ENCODE peak calls at places on chromosomes 4 and X, in eight cellular contexts. One of them, this sample, is unnamed.

GRCh38 chrX:41561045-41561444 is 113.9 kb downstream of the NYX start:
- DNase-seq in fibroblast of lung: peak; percentile 91
- DNase-seq in HL-60: no peak
- DNase-seq in mucosa of descending colon: no peak
- DNase-seq in GM13976: peak; percentile 41
- DNase-seq in HFFc6: peak; percentile 62
- DNase-seq in astrocyte of the cerebellum: peak; percentile 71
- DNase-seq in heart left ventricle: peak; percentile 19
- DNase-seq in this sample: peak; percentile 60

GRCh38 chr4:121050251-121050650 is 22.1 kb downstream of the NDNF start:
- DNase-seq in HFFc6: no peak
- DNase-seq in astrocyte of the cerebellum: no peak
- DNase-seq in mucosa of descending colon: no peak
- DNase-seq in fibroblast of lung: peak; percentile 4
- DNase-seq in HL-60: no peak
- DNase-seq in GM13976: no peak
- DNase-seq in heart left ventricle: no peak
- DNase-seq in this sample: no peak

GRCh38 chr4:38495481-38495880 is 168.5 kb upstream of the KLF3 start:
- DNase-seq in heart left ventricle: no peak
- DNase-seq in mucosa of descending colon: no peak
- DNase-seq in fibroblast of lung: no peak
- DNase-seq in HL-60: no peak
- DNase-seq in GM13976: no peak
- DNase-seq in HFFc6: no peak
- DNase-seq in astrocyte of the cerebellum: no peak
- DNase-seq in this sample: no peak

GRCh38 chr4:82620126-82620525 is 58.3 kb upstream of the TMEM150C start:
- DNase-seq in HL-60: no peak
- DNase-seq in mucosa of descending colon: no peak
- DNase-seq in HFFc6: no peak
- DNase-seq in astrocyte of the cerebellum: no peak
- DNase-seq in fibroblast of lung: no peak
- DNase-seq in GM13976: no peak
- DNase-seq in heart left ventricle: no peak
- DNase-seq in this sample: no peak

GRCh38 chrX:154051210-154051810 is 31.6 kb upstream of the IRAK1 start:
- DNase-seq in heart left ventricle: peak; percentile 61
- DNase-seq in mucosa of descending colon: no peak
- DNase-seq in HL-60: no peak
- DNase-seq in GM13976: peak; percentile 73
- DNase-seq in fibroblast of lung: peak; percentile 43
- DNase-seq in astrocyte of the cerebellum: peak; percentile 50
- DNase-seq in HFFc6: peak; percentile 28
- DNase-seq in this sample: peak; percentile 81

GRCh38 chrX:66731398-66731797 is 92.5 kb upstream of the EDA2R start:
- DNase-seq in mucosa of descending colon: no peak
- DNase-seq in GM13976: peak; percentile 27
- DNase-seq in heart left ventricle: no peak
- DNase-seq in HL-60: peak; percentile 4
- DNase-seq in HFFc6: peak; percentile 50
- DNase-seq in fibroblast of lung: peak; percentile 20
- DNase-seq in astrocyte of the cerebellum: peak; percentile 12
- DNase-seq in this sample: no peak

GRCh38 chr4:122917731-122918130 is 4.7 kb downstream of the NUDT6 start:
- DNase-seq in fibroblast of lung: peak; percentile 70
- DNase-seq in mucosa of descending colon: no peak
- DNase-seq in astrocyte of the cerebellum: no peak
- DNase-seq in HL-60: no peak
- DNase-seq in heart left ventricle: no peak
- DNase-seq in HFFc6: no peak
- DNase-seq in GM13976: no peak
- DNase-seq in this sample: no peak

GRCh38 chr4:144562019-144562740 is 83.8 kb upstream of the HHIP start:
- DNase-seq in GM13976: no peak
- DNase-seq in HFFc6: no peak
- DNase-seq in mucosa of descending colon: no peak
- DNase-seq in heart left ventricle: no peak
- DNase-seq in HL-60: no peak
- DNase-seq in astrocyte of the cerebellum: no peak
- DNase-seq in fibroblast of lung: no peak
- DNase-seq in this sample: no peak

GRCh38 chrX:111823068-111823467 is 52.9 kb upstream of the TRPC5OS start:
- DNase-seq in HFFc6: no peak
- DNase-seq in GM13976: peak; percentile 13
- DNase-seq in mucosa of descending colon: no peak
- DNase-seq in heart left ventricle: no peak
- DNase-seq in HL-60: no peak
- DNase-seq in fibroblast of lung: no peak
- DNase-seq in astrocyte of the cerebellum: no peak
- DNase-seq in this sample: no peak

GRCh38 chr4:103052779-103053178 is 23.8 kb downstream of the SLC9B2 start:
- DNase-seq in mucosa of descending colon: no peak
- DNase-seq in astrocyte of the cerebellum: no peak
- DNase-seq in fibroblast of lung: no peak
- DNase-seq in heart left ventricle: no peak
- DNase-seq in GM13976: no peak
- DNase-seq in HFFc6: no peak
- DNase-seq in HL-60: no peak
- DNase-seq in this sample: no peak

GRCh38 chr4:2378898-2379297 is 39.5 kb downstream of the ZFYVE28 start:
- DNase-seq in mucosa of descending colon: no peak
- DNase-seq in fibroblast of lung: no peak
- DNase-seq in astrocyte of the cerebellum: no peak
- DNase-seq in HFFc6: no peak
- DNase-seq in HL-60: no peak
- DNase-seq in GM13976: no peak
- DNase-seq in heart left ventricle: no peak
- DNase-seq in this sample: no peak

GRCh38 chr4:169484485-169484884 is 127.9 kb downstream of the NEK1 start:
- DNase-seq in GM13976: no peak
- DNase-seq in heart left ventricle: no peak
- DNase-seq in astrocyte of the cerebellum: peak; percentile 2
- DNase-seq in HFFc6: no peak
- DNase-seq in fibroblast of lung: peak; percentile 8
- DNase-seq in HL-60: no peak
- DNase-seq in mucosa of descending colon: no peak
- DNase-seq in this sample: no peak

GRCh38 chr4:33262809-33263208 is 2542.6 kb downstream of the PCDH7 start:
- DNase-seq in heart left ventricle: no peak
- DNase-seq in GM13976: no peak
- DNase-seq in astrocyte of the cerebellum: no peak
- DNase-seq in fibroblast of lung: peak; percentile 82
- DNase-seq in mucosa of descending colon: no peak
- DNase-seq in HL-60: no peak
- DNase-seq in HFFc6: peak; percentile 42
- DNase-seq in this sample: no peak

GRCh38 chrX:39869846-39870601 is 227.7 kb downstream of the BCOR start:
- DNase-seq in fibroblast of lung: peak; percentile 72
- DNase-seq in astrocyte of the cerebellum: no peak
- DNase-seq in mucosa of descending colon: no peak
- DNase-seq in HFFc6: peak; percentile 37
- DNase-seq in GM13976: no peak
- DNase-seq in HL-60: no peak
- DNase-seq in heart left ventricle: no peak
- DNase-seq in this sample: peak; percentile 86

GRCh38 chrX:17375631-17376380 is 806 bp downstream of the NHS start:
- DNase-seq in HL-60: no peak
- DNase-seq in HFFc6: peak; percentile 32
- DNase-seq in GM13976: peak; percentile 9
- DNase-seq in astrocyte of the cerebellum: no peak
- DNase-seq in heart left ventricle: peak; percentile 15
- DNase-seq in mucosa of descending colon: peak; percentile 53
- DNase-seq in fibroblast of lung: peak; percentile 43
- DNase-seq in this sample: no peak

GRCh38 chr4:85701881-85702321 is 227.0 kb downstream of the ARHGAP24 start:
- DNase-seq in HFFc6: no peak
- DNase-seq in HL-60: no peak
- DNase-seq in astrocyte of the cerebellum: no peak
- DNase-seq in GM13976: peak; percentile 36
- DNase-seq in mucosa of descending colon: no peak
- DNase-seq in fibroblast of lung: no peak
- DNase-seq in heart left ventricle: no peak
- DNase-seq in this sample: no peak

GRCh38 chrX:11148401-11148800 is 37.3 kb downstream of the HCCS start:
- DNase-seq in fibroblast of lung: no peak
- DNase-seq in astrocyte of the cerebellum: no peak
- DNase-seq in GM13976: no peak
- DNase-seq in mucosa of descending colon: no peak
- DNase-seq in heart left ventricle: no peak
- DNase-seq in HFFc6: no peak
- DNase-seq in HL-60: no peak
- DNase-seq in this sample: no peak

GRCh38 chr4:38194202-38194601 is 234.0 kb downstream of the PTTG2 start:
- DNase-seq in fibroblast of lung: no peak
- DNase-seq in mucosa of descending colon: no peak
- DNase-seq in astrocyte of the cerebellum: no peak
- DNase-seq in GM13976: no peak
- DNase-seq in heart left ventricle: no peak
- DNase-seq in HL-60: no peak
- DNase-seq in HFFc6: no peak
- DNase-seq in this sample: no peak

GRCh38 chr4:94406668-94407437 is 44.9 kb upstream of the PDLIM5 start:
- DNase-seq in astrocyte of the cerebellum: peak; percentile 89
- DNase-seq in fibroblast of lung: peak; percentile 78
- DNase-seq in GM13976: peak; percentile 36
- DNase-seq in HFFc6: peak; percentile 67
- DNase-seq in HL-60: no peak
- DNase-seq in mucosa of descending colon: no peak
- DNase-seq in heart left ventricle: peak; percentile 79
- DNase-seq in this sample: peak; percentile 81

GRCh38 chr4:11632488-11632887 is 203.8 kb upstream of the HS3ST1 start:
- DNase-seq in heart left ventricle: no peak
- DNase-seq in astrocyte of the cerebellum: no peak
- DNase-seq in HFFc6: no peak
- DNase-seq in HL-60: no peak
- DNase-seq in fibroblast of lung: no peak
- DNase-seq in GM13976: no peak
- DNase-seq in mucosa of descending colon: no peak
- DNase-seq in this sample: no peak

DNA sequence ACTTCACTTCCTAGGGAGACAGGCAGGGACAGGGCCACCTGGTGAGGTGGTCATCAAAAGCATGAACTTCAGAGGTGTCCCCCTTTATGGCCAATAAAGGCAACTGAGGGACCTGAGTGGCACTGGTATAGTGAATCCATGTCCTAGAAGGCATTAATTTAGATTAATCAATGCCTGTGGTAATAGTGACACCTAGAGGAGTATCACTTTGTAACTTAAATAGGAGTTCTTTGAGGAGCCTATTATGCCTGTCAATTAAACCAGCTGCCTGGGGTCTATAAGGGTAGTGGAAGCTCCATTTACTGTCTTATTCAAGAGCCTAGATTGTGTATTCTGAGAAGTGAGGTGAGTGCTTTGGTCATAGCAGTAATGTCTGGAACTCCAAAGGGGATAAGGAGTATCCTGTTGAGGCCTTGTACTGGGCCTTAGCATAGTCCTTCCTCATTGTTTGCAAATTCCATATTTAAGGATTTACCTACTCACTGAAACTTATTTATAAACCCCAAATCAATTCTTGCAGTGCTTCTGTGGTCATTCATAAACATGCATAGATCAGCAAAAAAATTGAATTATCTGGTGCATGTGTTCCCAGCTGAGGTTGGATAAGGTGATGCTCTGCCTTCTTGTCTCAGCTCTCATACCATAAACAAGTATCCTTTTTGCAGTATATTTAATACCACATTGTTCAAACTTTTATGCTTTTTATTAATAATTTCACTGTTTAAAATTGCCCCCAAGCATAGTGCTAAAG is 213.8 kb upstream of the RADX start:
- DNase-seq in HL-60: no peak
- DNase-seq in fibroblast of lung: no peak
- DNase-seq in heart left ventricle: no peak
- DNase-seq in astrocyte of the cerebellum: peak; percentile 13
- DNase-seq in HFFc6: no peak
- DNase-seq in GM13976: no peak
- DNase-seq in mucosa of descending colon: no peak
- DNase-seq in this sample: no peak
- TF ChIP-seq CTCF in HL-60: no peak
- TF ChIP-seq CTCF in fibroblast of lung: no peak
- TF ChIP-seq CTCF in heart left ventricle: peak; percentile 22
- TF ChIP-seq CTCF in astrocyte of the cerebellum: peak; percentile 12
- TF ChIP-seq CTCF in HFFc6: no peak
- TF ChIP-seq CTCF in GM13976: no peak
- TF ChIP-seq CTCF in mucosa of descending colon: no peak
- TF ChIP-seq CTCF in this sample: no peak

GRCh38 chr4:140330311-140330900 is 43.0 kb upstream of the SCOC start:
- DNase-seq in astrocyte of the cerebellum: peak; percentile 37
- DNase-seq in fibroblast of lung: peak; percentile 42
- DNase-seq in heart left ventricle: no peak
- DNase-seq in HFFc6: peak; percentile 35
- DNase-seq in GM13976: no peak
- DNase-seq in mucosa of descending colon: no peak
- DNase-seq in HL-60: no peak
- DNase-seq in this sample: no peak
- TF ChIP-seq CTCF in astrocyte of the cerebellum: peak; percentile 51
- TF ChIP-seq CTCF in fibroblast of lung: peak; percentile 61
- TF ChIP-seq CTCF in heart left ventricle: peak; percentile 34
- TF ChIP-seq CTCF in HFFc6: peak; percentile 84
- TF ChIP-seq CTCF in GM13976: no peak
- TF ChIP-seq CTCF in mucosa of descending colon: no peak
- TF ChIP-seq CTCF in HL-60: peak; percentile 10
- TF ChIP-seq CTCF in this sample: no peak

DNA sequence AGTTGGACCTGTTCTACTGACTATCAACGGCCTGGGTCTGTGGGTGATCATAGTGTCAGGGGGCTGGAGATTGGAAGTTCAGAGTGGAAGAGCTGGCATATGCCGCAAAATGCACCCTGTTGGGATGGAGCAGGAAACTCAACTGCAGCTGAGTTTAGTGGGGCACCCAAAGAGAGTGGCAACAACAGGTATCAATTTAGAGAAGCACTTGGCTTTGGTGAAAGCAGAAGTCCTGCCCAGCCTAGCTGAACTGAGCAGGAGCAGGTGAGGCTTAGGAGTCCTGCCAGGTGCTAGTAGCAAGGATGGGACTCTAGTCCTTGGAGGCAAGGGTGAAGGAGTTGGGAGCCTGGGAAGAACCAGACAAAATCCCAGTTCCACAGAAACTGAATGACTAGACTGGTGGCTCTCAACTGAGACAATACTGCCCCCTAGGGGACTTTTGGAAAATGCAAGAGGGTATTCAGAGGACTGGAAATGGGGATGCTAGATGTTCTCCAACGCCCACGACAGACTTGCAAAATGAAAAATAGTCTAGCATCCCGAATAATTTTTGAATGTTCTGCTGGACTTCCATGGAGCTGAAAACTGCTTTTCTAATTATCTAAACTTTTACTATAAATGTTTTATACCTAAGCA is 49.4 kb downstream of the RTL9 start:
- DNase-seq in fibroblast of lung: no peak
- DNase-seq in mucosa of descending colon: no peak
- DNase-seq in HL-60: no peak
- DNase-seq in heart left ventricle: peak; percentile 32
- DNase-seq in GM13976: peak; percentile 26
- DNase-seq in astrocyte of the cerebellum: no peak
- DNase-seq in HFFc6: peak; percentile 46
- DNase-seq in this sample: peak; percentile 36
- TF ChIP-seq CTCF in fibroblast of lung: peak; percentile 61
- TF ChIP-seq CTCF in mucosa of descending colon: no peak
- TF ChIP-seq CTCF in HL-60: peak; percentile 27
- TF ChIP-seq CTCF in heart left ventricle: peak; percentile 68
- TF ChIP-seq CTCF in GM13976: peak; percentile 27
- TF ChIP-seq CTCF in astrocyte of the cerebellum: peak; percentile 62
- TF ChIP-seq CTCF in HFFc6: peak; percentile 86
- TF ChIP-seq CTCF in this sample: peak; percentile 67

GRCh38 chr4:21765810-21766407 is 182.7 kb downstream of the KCNIP4 start:
- DNase-seq in heart left ventricle: no peak
- DNase-seq in HFFc6: peak; percentile 32
- DNase-seq in astrocyte of the cerebellum: peak; percentile 47
- DNase-seq in mucosa of descending colon: no peak
- DNase-seq in fibroblast of lung: peak; percentile 35
- DNase-seq in HL-60: no peak
- DNase-seq in GM13976: peak; percentile 8
- DNase-seq in this sample: peak; percentile 54
- TF ChIP-seq CTCF in heart left ventricle: peak; percentile 81
- TF ChIP-seq CTCF in HFFc6: peak; percentile 91
- TF ChIP-seq CTCF in astrocyte of the cerebellum: peak; percentile 91
- TF ChIP-seq CTCF in mucosa of descending colon: peak; percentile 66
- TF ChIP-seq CTCF in fibroblast of lung: peak; percentile 92
- TF ChIP-seq CTCF in HL-60: peak; percentile 94
- TF ChIP-seq CTCF in GM13976: peak; percentile 74
- TF ChIP-seq CTCF in this sample: peak; percentile 64